ENCODE peak calls at places on chromosomes 16 and 17, in six cellular contexts. One of them, this sample, is unnamed.
A peak's percentile ranks its signal among the peaks of the same experiment; 100 is the strongest.

GRCh38 chr16:4182581-4183257 is 59.2 kb downstream of the SRL start:
- DNase-seq in body of pancreas: no peak
- DNase-seq in kidney epithelial cell: no peak
- DNase-seq in prostate gland: no peak
- DNase-seq in lower leg skin: no peak
- DNase-seq in AG10803: no peak
- DNase-seq in this sample: no peak

GRCh38 chr16:27952811-27953210 is 110.7 kb downstream of the GSG1L start:
- DNase-seq in body of pancreas: no peak
- DNase-seq in kidney epithelial cell: no peak
- DNase-seq in prostate gland: no peak
- DNase-seq in lower leg skin: no peak
- DNase-seq in AG10803: no peak
- DNase-seq in this sample: no peak

GRCh38 chr17:2484876-2485275 is 26.8 kb downstream of the METTL16 start:
- DNase-seq in body of pancreas: no peak
- DNase-seq in kidney epithelial cell: no peak
- DNase-seq in prostate gland: peak; percentile 23
- DNase-seq in lower leg skin: no peak
- DNase-seq in AG10803: no peak
- DNase-seq in this sample: peak; percentile 39

GRCh38 chr16:55048745-55049144 is 118.1 kb downstream of the IRX5 start:
- DNase-seq in body of pancreas: no peak
- DNase-seq in kidney epithelial cell: no peak
- DNase-seq in prostate gland: no peak
- DNase-seq in lower leg skin: peak; percentile 72
- DNase-seq in AG10803: no peak
- DNase-seq in this sample: no peak

GRCh38 chr17:28582513-28582912 is 5.8 kb upstream of the ALDOC start:
- DNase-seq in body of pancreas: no peak
- DNase-seq in kidney epithelial cell: no peak
- DNase-seq in prostate gland: no peak
- DNase-seq in lower leg skin: no peak
- DNase-seq in AG10803: no peak
- DNase-seq in this sample: no peak

GRCh38 chr17:39144414-39144813 is 7.0 kb downstream of the PLXDC1 start:
- DNase-seq in body of pancreas: peak; percentile 84
- DNase-seq in kidney epithelial cell: no peak
- DNase-seq in prostate gland: peak; percentile 83
- DNase-seq in lower leg skin: peak; percentile 96
- DNase-seq in AG10803: peak; percentile 96
- DNase-seq in this sample: peak; percentile 34

GRCh38 chr17:65560628-65561371 is 648 bp downstream of the AXIN2 start:
- DNase-seq in body of pancreas: peak; percentile 90
- DNase-seq in kidney epithelial cell: peak; percentile 56
- DNase-seq in prostate gland: peak; percentile 90
- DNase-seq in lower leg skin: peak; percentile 97
- DNase-seq in AG10803: peak; percentile 84
- DNase-seq in this sample: peak; percentile 66

GRCh38 chr16:52237823-52238222 is 309.1 kb downstream of the TOX3 start:
- DNase-seq in body of pancreas: no peak
- DNase-seq in kidney epithelial cell: no peak
- DNase-seq in prostate gland: no peak
- DNase-seq in lower leg skin: no peak
- DNase-seq in AG10803: no peak
- DNase-seq in this sample: no peak

GRCh38 chr17:77487677-77488530 is 347.1 kb downstream of the SEC14L1 start:
- DNase-seq in body of pancreas: no peak
- DNase-seq in kidney epithelial cell: no peak
- DNase-seq in prostate gland: no peak
- DNase-seq in lower leg skin: no peak
- DNase-seq in AG10803: no peak
- DNase-seq in this sample: no peak

GRCh38 chr16:2085669-2086068 is 37.9 kb downstream of the TSC2 start:
- DNase-seq in body of pancreas: no peak
- DNase-seq in kidney epithelial cell: no peak
- DNase-seq in prostate gland: no peak
- DNase-seq in lower leg skin: no peak
- DNase-seq in AG10803: peak; percentile 40
- DNase-seq in this sample: no peak

GRCh38 chr17:21460358-21460757 is 84.2 kb downstream of the KCNJ12 start:
- DNase-seq in body of pancreas: no peak
- DNase-seq in kidney epithelial cell: no peak
- DNase-seq in prostate gland: no peak
- DNase-seq in lower leg skin: no peak
- DNase-seq in AG10803: no peak
- DNase-seq in this sample: no peak

GRCh38 chr17:31674305-31674704 is 184.7 kb downstream of the COPRS start:
- DNase-seq in body of pancreas: no peak
- DNase-seq in kidney epithelial cell: no peak
- DNase-seq in prostate gland: no peak
- DNase-seq in lower leg skin: no peak
- DNase-seq in AG10803: peak; percentile 66
- DNase-seq in this sample: no peak

GRCh38 chr16:67241008-67241900 is 6.0 kb downstream of the FHOD1 start:
- DNase-seq in body of pancreas: peak; percentile 60
- DNase-seq in kidney epithelial cell: peak; percentile 70
- DNase-seq in prostate gland: peak; percentile 73
- DNase-seq in lower leg skin: no peak
- DNase-seq in AG10803: peak; percentile 90
- DNase-seq in this sample: no peak

GRCh38 chr16:55842369-55843104 is 9.6 kb upstream of the CES1 start:
- DNase-seq in body of pancreas: peak; percentile 23
- DNase-seq in kidney epithelial cell: no peak
- DNase-seq in prostate gland: peak; percentile 22
- DNase-seq in lower leg skin: no peak
- DNase-seq in AG10803: peak; percentile 42
- DNase-seq in this sample: no peak

GRCh38 chr16:73768786-73769203 is 527.8 kb upstream of the PSMD7 start:
- DNase-seq in body of pancreas: no peak
- DNase-seq in kidney epithelial cell: no peak
- DNase-seq in prostate gland: no peak
- DNase-seq in lower leg skin: no peak
- DNase-seq in AG10803: no peak
- DNase-seq in this sample: no peak

GRCh38 chr16:57365826-57366536 is 6.3 kb upstream of the CX3CL1 start:
- DNase-seq in body of pancreas: no peak
- DNase-seq in kidney epithelial cell: no peak
- DNase-seq in prostate gland: no peak
- DNase-seq in lower leg skin: no peak
- DNase-seq in AG10803: no peak
- DNase-seq in this sample: no peak

GRCh38 chr16:50268352-50268751 is 2.0 kb downstream of the ADCY7 start:
- DNase-seq in body of pancreas: no peak
- DNase-seq in kidney epithelial cell: no peak
- DNase-seq in prostate gland: no peak
- DNase-seq in lower leg skin: no peak
- DNase-seq in AG10803: no peak
- DNase-seq in this sample: no peak

GRCh38 chr16:50407351-50407750 is 38.6 kb upstream of the BRD7 start:
- DNase-seq in body of pancreas: no peak
- DNase-seq in kidney epithelial cell: no peak
- DNase-seq in prostate gland: no peak
- DNase-seq in lower leg skin: peak; percentile 65
- DNase-seq in AG10803: no peak
- DNase-seq in this sample: no peak

GRCh38 chr17:14604920-14605599 is 304.2 kb downstream of the HS3ST3B1 start:
- DNase-seq in body of pancreas: no peak
- DNase-seq in kidney epithelial cell: no peak
- DNase-seq in prostate gland: no peak
- DNase-seq in lower leg skin: no peak
- DNase-seq in AG10803: no peak
- DNase-seq in this sample: no peak

GRCh38 chr17:71023631-71024030 is 854.3 kb downstream of the KCNJ2 start:
- DNase-seq in body of pancreas: no peak
- DNase-seq in kidney epithelial cell: peak; percentile 23
- DNase-seq in prostate gland: no peak
- DNase-seq in lower leg skin: no peak
- DNase-seq in AG10803: peak; percentile 1
- DNase-seq in this sample: no peak

GRCh38 chr17:76736349-76737081 is 616 bp downstream of the SRSF2 start:
- DNase-seq in body of pancreas: peak; percentile 78
- DNase-seq in kidney epithelial cell: no peak
- DNase-seq in prostate gland: peak; percentile 66
- DNase-seq in lower leg skin: peak; percentile 95
- DNase-seq in AG10803: peak; percentile 73
- DNase-seq in this sample: no peak

GRCh38 chr16:54028013-54028412 is 258.6 kb downstream of the IRX3 start:
- DNase-seq in body of pancreas: no peak
- DNase-seq in kidney epithelial cell: no peak
- DNase-seq in prostate gland: no peak
- DNase-seq in lower leg skin: no peak
- DNase-seq in AG10803: no peak
- DNase-seq in this sample: no peak

GRCh38 chr17:68981288-68981687 is 26.1 kb upstream of the ABCA8 start:
- DNase-seq in body of pancreas: peak; percentile 18
- DNase-seq in kidney epithelial cell: peak; percentile 49
- DNase-seq in prostate gland: no peak
- DNase-seq in lower leg skin: no peak
- DNase-seq in AG10803: peak; percentile 81
- DNase-seq in this sample: peak; percentile 2

GRCh38 chr16:27723711-27724490 is 174.0 kb downstream of the KATNIP start:
- DNase-seq in body of pancreas: no peak
- DNase-seq in kidney epithelial cell: no peak
- DNase-seq in prostate gland: no peak
- DNase-seq in lower leg skin: no peak
- DNase-seq in AG10803: no peak
- DNase-seq in this sample: no peak

GRCh38 chr16:2150418-2151187 is 2.2 kb downstream of the RAB26 start:
- DNase-seq in body of pancreas: peak; percentile 62
- DNase-seq in kidney epithelial cell: no peak
- DNase-seq in prostate gland: no peak
- DNase-seq in lower leg skin: no peak
- DNase-seq in AG10803: no peak
- DNase-seq in this sample: no peak

GRCh38 chr17:4247981-4248388 is 15.8 kb downstream of the ANKFY1 start:
- DNase-seq in body of pancreas: peak; percentile 38
- DNase-seq in kidney epithelial cell: no peak
- DNase-seq in prostate gland: peak; percentile 52
- DNase-seq in lower leg skin: no peak
- DNase-seq in AG10803: no peak
- DNase-seq in this sample: no peak

GRCh38 chr17:57637668-57638010 is 107.5 kb downstream of the CCDC182 start:
- DNase-seq in body of pancreas: no peak
- DNase-seq in kidney epithelial cell: no peak
- DNase-seq in prostate gland: no peak
- DNase-seq in lower leg skin: no peak
- DNase-seq in AG10803: no peak
- DNase-seq in this sample: no peak

GRCh38 chr16:86892509-86892908 is 314.2 kb downstream of the FOXL1 start:
- DNase-seq in body of pancreas: no peak
- DNase-seq in kidney epithelial cell: no peak
- DNase-seq in prostate gland: no peak
- DNase-seq in lower leg skin: no peak
- DNase-seq in AG10803: no peak
- DNase-seq in this sample: no peak

GRCh38 chr16:57306676-57307341 is 22.3 kb upstream of the PLLP start:
- DNase-seq in body of pancreas: no peak
- DNase-seq in kidney epithelial cell: no peak
- DNase-seq in prostate gland: no peak
- DNase-seq in lower leg skin: peak; percentile 48
- DNase-seq in AG10803: no peak
- DNase-seq in this sample: no peak

GRCh38 chr17:79924639-79924976 is 85.4 kb upstream of the CBX4 start:
- DNase-seq in body of pancreas: no peak
- DNase-seq in kidney epithelial cell: no peak
- DNase-seq in prostate gland: no peak
- DNase-seq in lower leg skin: no peak
- DNase-seq in AG10803: no peak
- DNase-seq in this sample: no peak
- TF ChIP-seq CTCF in body of pancreas: no peak
- TF ChIP-seq CTCF in kidney epithelial cell: no peak
- TF ChIP-seq CTCF in prostate gland: no peak
- TF ChIP-seq CTCF in lower leg skin: no peak
- TF ChIP-seq CTCF in AG10803: no peak
- TF ChIP-seq CTCF in this sample: no peak

GRCh38 chr17:74840500-74840899 is 19.2 kb downstream of the GRIN2C start:
- DNase-seq in body of pancreas: no peak
- DNase-seq in kidney epithelial cell: no peak
- DNase-seq in prostate gland: no peak
- DNase-seq in lower leg skin: no peak
- DNase-seq in AG10803: no peak
- DNase-seq in this sample: no peak

GRCh38 chr17:74842146-74842598 is 17.5 kb downstream of the GRIN2C start:
- DNase-seq in body of pancreas: no peak
- DNase-seq in kidney epithelial cell: no peak
- DNase-seq in prostate gland: no peak
- DNase-seq in lower leg skin: no peak
- DNase-seq in AG10803: no peak
- DNase-seq in this sample: no peak

GRCh38 chr17:74840989-74841666 is 18.6 kb downstream of the GRIN2C start:
- DNase-seq in body of pancreas: no peak
- DNase-seq in kidney epithelial cell: no peak
- DNase-seq in prostate gland: peak; percentile 39
- DNase-seq in lower leg skin: peak; percentile 92
- DNase-seq in AG10803: peak; percentile 39
- DNase-seq in this sample: no peak

GRCh38 chr17:74843352-74843627 is 16.4 kb downstream of the GRIN2C start:
- DNase-seq in body of pancreas: no peak
- DNase-seq in kidney epithelial cell: no peak
- DNase-seq in prostate gland: no peak
- DNase-seq in lower leg skin: no peak
- DNase-seq in AG10803: no peak
- DNase-seq in this sample: no peak

GRCh38 chr17:74842599-74843351 is 16.9 kb downstream of the GRIN2C start:
- DNase-seq in body of pancreas: peak; percentile 69
- DNase-seq in kidney epithelial cell: no peak
- DNase-seq in prostate gland: peak; percentile 35
- DNase-seq in lower leg skin: no peak
- DNase-seq in AG10803: peak; percentile 53
- DNase-seq in this sample: no peak
- TF ChIP-seq CTCF in body of pancreas: peak; percentile 50
- TF ChIP-seq CTCF in kidney epithelial cell: peak; percentile 30
- TF ChIP-seq CTCF in prostate gland: peak; percentile 60
- TF ChIP-seq CTCF in lower leg skin: no peak
- TF ChIP-seq CTCF in AG10803: peak; percentile 45
- TF ChIP-seq CTCF in this sample: peak; percentile 51

GRCh38 chr16:85573045-85573695 is 40.0 kb upstream of the GSE1 start:
- DNase-seq in body of pancreas: no peak
- DNase-seq in kidney epithelial cell: no peak
- DNase-seq in prostate gland: no peak
- DNase-seq in lower leg skin: no peak
- DNase-seq in AG10803: no peak
- DNase-seq in this sample: no peak
- TF ChIP-seq CTCF in body of pancreas: no peak
- TF ChIP-seq CTCF in kidney epithelial cell: no peak
- TF ChIP-seq CTCF in prostate gland: no peak
- TF ChIP-seq CTCF in lower leg skin: no peak
- TF ChIP-seq CTCF in AG10803: no peak
- TF ChIP-seq CTCF in this sample: no peak

GRCh38 chr16:3174618-3175148 is 13.3 kb upstream of the OR1F1 start:
- DNase-seq in body of pancreas: no peak
- DNase-seq in kidney epithelial cell: no peak
- DNase-seq in prostate gland: no peak
- DNase-seq in lower leg skin: no peak
- DNase-seq in AG10803: no peak
- DNase-seq in this sample: no peak
- TF ChIP-seq CTCF in body of pancreas: no peak
- TF ChIP-seq CTCF in kidney epithelial cell: no peak
- TF ChIP-seq CTCF in prostate gland: no peak
- TF ChIP-seq CTCF in lower leg skin: no peak
- TF ChIP-seq CTCF in AG10803: no peak
- TF ChIP-seq CTCF in this sample: no peak